ENCODE peak calls at places on chromosome 5, in seven cellular contexts. O, P, E, C, L, Y and D are unnamed samples.

GRCh38 chr5:181189962-181190710 is 14.9 kb downstream of the TRIM7 start:
- DNase-seq in L (peak), P (peak), C (no peak), Y (no peak), E (peak), O (peak), D (peak)

GRCh38 chr5:178150977-178151734 is 2.5 kb downstream of the NHP2 start:
- DNase-seq in E (peak), C (no peak), Y (no peak), P (no peak), O (no peak), L (peak), D (no peak)

GRCh38 chr5:147534172-147534951 is 24.5 kb upstream of the DPYSL3 start:
- DNase-seq in E (peak), P (no peak), C (no peak), Y (peak), L (no peak), O (no peak), D (no peak)

GRCh38 chr5:42583322-42583721 is 160.1 kb downstream of the GHR start:
- DNase-seq in E (peak), P (peak), C (peak), L (peak), O (peak), Y (peak), D (peak)

GRCh38 chr5:121319292-121319691 is 532.4 kb upstream of the FTMT start:
- DNase-seq in Y (no peak), E (no peak), C (no peak), O (no peak), L (no peak), P (no peak), D (no peak)

GRCh38 chr5:132736853-132737833 is at the start of gene KIF3A:
- DNase-seq in L (peak), Y (peak), C (peak), E (peak), O (peak), P (peak), D (peak)

GRCh38 chr5:865168-865521 is 14.4 kb upstream of the ZDHHC11 start:
- DNase-seq in O (no peak), L (no peak), E (no peak), Y (no peak), P (no peak), C (no peak), D (no peak)

GRCh38 chr5:133741396-133741795 is 129.1 kb upstream of the FSTL4 start:
- DNase-seq in Y (no peak), E (no peak), P (no peak), L (no peak), C (no peak), O (no peak), D (no peak)

GRCh38 chr5:58240286-58240685 is 219.6 kb downstream of the PLK2 start:
- DNase-seq in O (no peak), Y (peak), L (no peak), E (peak), C (no peak), P (no peak), D (no peak)

GRCh38 chr5:175663191-175664184 is 5.6 kb downstream of the HRH2 start:
- DNase-seq in O (no peak), P (no peak), E (no peak), L (no peak), Y (no peak), C (no peak), D (peak)

GRCh38 chr5:36531401-36531800 is 75.0 kb upstream of the SLC1A3 start:
- DNase-seq in P (no peak), O (no peak), C (no peak), E (no peak), Y (no peak), L (no peak), D (no peak)

GRCh38 chr5:42235837-42236236 is 187.4 kb upstream of the GHR start:
- DNase-seq in Y (no peak), C (no peak), O (no peak), L (no peak), E (no peak), P (no peak), D (no peak)

GRCh38 chr5:71976449-71976848 is 130.8 kb upstream of the MAP1B start:
- DNase-seq in Y (no peak), L (no peak), O (no peak), E (no peak), C (no peak), P (no peak), D (no peak)

GRCh38 chr5:121741156-121741555 is 110.5 kb upstream of the FTMT start:
- DNase-seq in Y (no peak), P (no peak), E (no peak), L (no peak), O (no peak), C (no peak), D (no peak)

GRCh38 chr5:53261245-53261644 is 151.7 kb upstream of the MOCS2 start:
- DNase-seq in E (peak), Y (no peak), C (no peak), P (no peak), L (no peak), O (no peak), D (no peak)

GRCh38 chr5:140642718-140643117 is 3.5 kb downstream of the TMCO6 start:
- DNase-seq in E (no peak), P (no peak), L (no peak), C (no peak), O (no peak), Y (peak), D (no peak)

GRCh38 chr5:57598756-57599155 is 116.1 kb upstream of the ACTBL2 start:
- DNase-seq in O (no peak), E (peak), Y (peak), P (no peak), C (no peak), L (no peak), D (no peak)

GRCh38 chr5:124236366-124237231 is 509.8 kb downstream of the ZNF608 start:
- DNase-seq in L (no peak), E (peak), P (no peak), Y (no peak), C (no peak), O (no peak), D (no peak)

GRCh38 chr5:43602818-43603534 is at the start of gene NNT:
- DNase-seq in P (peak), C (peak), Y (peak), E (peak), O (peak), L (peak), D (peak)

GRCh38 chr5:160469156-160470144 is 47.8 kb downstream of the PTTG1 start:
- DNase-seq in O (no peak), P (no peak), Y (no peak), L (no peak), C (no peak), E (no peak), D (no peak)

GRCh38 chr5:180291943-180292831 is at the start of gene MAPK9:
- DNase-seq in O (peak), Y (peak), P (peak), C (peak), E (peak), L (peak), D (peak)

GRCh38 chr5:32601623-32602295 is 16.4 kb downstream of the SUB1 start:
- DNase-seq in Y (no peak), P (no peak), E (no peak), L (no peak), C (no peak), O (no peak), D (no peak)

GRCh38 chr5:73031839-73032238 is 76.0 kb downstream of the FCHO2 start:
- DNase-seq in L (no peak), O (no peak), C (no peak), E (peak), P (peak), Y (peak), D (peak)

GRCh38 chr5:15752886-15753285 is 252.9 kb downstream of the FBXL7 start:
- DNase-seq in L (no peak), P (no peak), Y (peak), C (peak), E (peak), O (no peak), D (no peak)

GRCh38 chr5:88964831-88965230 is 81.8 kb upstream of the MEF2C start:
- DNase-seq in L (no peak), O (no peak), E (no peak), P (no peak), C (no peak), Y (no peak), D (no peak)

GRCh38 chr5:141360685-141361084 is 891 bp downstream of the PCDHGB2 start:
- DNase-seq in P (no peak), C (no peak), O (no peak), Y (no peak), L (no peak), E (no peak), D (no peak)

GRCh38 chr5:133257977-133258376 is 206.2 kb downstream of the HSPA4 start:
- DNase-seq in L (no peak), P (no peak), Y (no peak), C (no peak), E (no peak), O (no peak), D (no peak)

GRCh38 chr5:105146867-105147266 is 1584.3 kb upstream of the NUDT12 start:
- DNase-seq in C (no peak), L (no peak), P (no peak), O (no peak), Y (no peak), E (peak), D (no peak)

GRCh38 chr5:128645582-128645981 is 107.5 kb upstream of the FBN2 start:
- DNase-seq in C (no peak), L (no peak), E (no peak), Y (no peak), P (no peak), O (no peak), D (no peak)

GRCh38 chr5:91283326-91283725 is 99.8 kb downstream of the ARRDC3 start:
- DNase-seq in C (no peak), Y (no peak), O (no peak), L (no peak), P (no peak), E (no peak), D (no peak)

GRCh38 chr5:98568336-98568735 is 205.1 kb upstream of the RGMB start:
- DNase-seq in P (no peak), C (no peak), E (no peak), O (no peak), Y (no peak), L (no peak), D (no peak)

GRCh38 chr5:50966986-50967385 is 300.5 kb downstream of the PARP8 start:
- DNase-seq in E (peak), P (no peak), C (no peak), L (no peak), Y (no peak), O (no peak), D (no peak)
- H3K4me3 ChIP-seq in E (peak), P (no peak), C (peak), L (peak), Y (no peak), O (no peak), D (peak)

GRCh38 chr5:96819806-96820205 is 12.1 kb upstream of the ERAP1 start:
- DNase-seq in C (no peak), E (no peak), P (no peak), Y (no peak), O (no peak), L (no peak), D (no peak)

GRCh38 chr5:96816430-96816939 is 8.7 kb upstream of the ERAP1 start:
- DNase-seq in P (no peak), Y (no peak), E (no peak), O (peak), L (no peak), C (no peak), D (no peak)

GRCh38 chr5:96817496-96817895 is 9.8 kb upstream of the ERAP1 start:
- DNase-seq in L (no peak), Y (no peak), O (no peak), E (no peak), P (no peak), C (no peak), D (no peak)

GRCh38 chr5:96812851-96813250 is 5.1 kb upstream of the ERAP1 start:
- DNase-seq in O (no peak), L (no peak), E (no peak), Y (no peak), P (no peak), C (no peak), D (no peak)

DNA sequence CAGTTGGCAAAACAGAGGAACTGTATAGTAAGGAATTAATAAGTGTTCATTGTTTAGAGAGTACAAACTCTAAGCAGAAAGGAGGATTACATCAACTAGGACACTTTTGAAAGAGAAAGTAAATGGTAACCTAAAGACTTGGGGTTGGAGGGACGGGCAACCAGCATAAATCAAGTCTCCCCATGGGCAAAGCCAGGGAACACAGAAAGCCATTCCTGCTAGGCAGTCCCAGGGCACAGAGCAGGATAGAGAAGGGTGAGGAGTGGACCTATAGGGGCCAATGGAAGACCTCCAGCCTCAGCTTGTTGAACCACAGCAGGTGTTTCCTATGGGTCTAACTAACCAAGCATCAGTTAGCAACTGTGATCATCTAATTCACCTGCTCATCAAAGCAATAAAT is 9.2 kb upstream of the ERAP1 start:
- DNase-seq in Y (no peak), C (no peak), P (no peak), E (no peak), O (no peak), L (no peak), D (no peak)
- H3K4me3 ChIP-seq in Y (no peak), C (no peak), P (no peak), E (no peak), O (no peak), L (no peak), D (no peak)

DNA sequence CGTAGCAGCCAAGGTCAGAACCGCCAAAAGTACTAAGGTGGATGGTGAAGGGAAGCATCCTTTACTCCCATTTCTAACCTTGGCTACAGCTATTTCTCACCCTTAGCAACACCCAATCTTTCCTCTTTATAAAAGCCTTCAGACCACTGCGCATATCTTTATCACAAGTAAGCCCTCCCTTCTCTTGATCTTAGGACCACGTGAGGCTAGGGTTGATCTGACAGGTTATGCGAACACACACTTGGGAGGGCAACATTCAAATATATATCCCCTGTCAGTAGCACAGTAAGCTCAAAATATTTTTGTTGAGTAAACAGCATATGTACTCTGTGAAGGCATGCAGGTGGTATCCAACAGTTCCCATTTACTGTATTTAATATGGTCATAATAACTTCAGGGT is 1.5 kb downstream of the ARSB start:
- DNase-seq in C (no peak), P (no peak), Y (no peak), E (no peak), L (peak), O (no peak), D (no peak)
- H3K4me3 ChIP-seq in C (peak), P (peak), Y (peak), E (peak), L (peak), O (no peak), D (peak)

GRCh38 chr5:150497989-150498317 is 10.0 kb upstream of the NDST1 start:
- DNase-seq in O (no peak), Y (no peak), C (no peak), P (no peak), L (no peak), E (no peak), D (no peak)

GRCh38 chr5:150497274-150497988 is 10.5 kb upstream of the NDST1 start:
- DNase-seq in C (peak), O (no peak), L (no peak), Y (peak), P (peak), E (peak), D (peak)

GRCh38 chr5:150498971-150499370 is 9.0 kb upstream of the NDST1 start:
- DNase-seq in P (no peak), Y (no peak), C (no peak), L (no peak), O (no peak), E (no peak), D (no peak)

GRCh38 chr5:150499437-150499956 is 8.4 kb upstream of the NDST1 start:
- DNase-seq in Y (no peak), O (no peak), P (no peak), L (peak), C (no peak), E (no peak), D (no peak)

GRCh38 chr5:150498501-150498900 is 9.4 kb upstream of the NDST1 start:
- DNase-seq in E (no peak), P (peak), O (no peak), C (no peak), L (peak), Y (no peak), D (no peak)
- H3K4me3 ChIP-seq in E (peak), P (no peak), O (no peak), C (no peak), L (peak), Y (no peak), D (no peak)

GRCh38 chr5:117893211-117893610 is 1095.1 kb downstream of the DTWD2 start:
- DNase-seq in C (no peak), E (no peak), O (no peak), P (no peak), Y (peak), L (no peak), D (no peak)

GRCh38 chr5:117892360-117892759 is 1096.0 kb downstream of the DTWD2 start:
- DNase-seq in L (no peak), C (no peak), P (no peak), O (no peak), Y (no peak), E (no peak), D (no peak)

GRCh38 chr5:117889592-117889991 is 1098.8 kb downstream of the DTWD2 start:
- DNase-seq in E (peak), P (no peak), L (no peak), Y (peak), O (no peak), C (no peak), D (no peak)

GRCh38 chr5:117888688-117889087 is 1099.7 kb downstream of the DTWD2 start:
- DNase-seq in C (no peak), L (no peak), Y (peak), E (peak), O (no peak), P (no peak), D (no peak)
- H3K4me3 ChIP-seq in C (peak), L (no peak), Y (peak), E (peak), O (no peak), P (no peak), D (peak)

DNA sequence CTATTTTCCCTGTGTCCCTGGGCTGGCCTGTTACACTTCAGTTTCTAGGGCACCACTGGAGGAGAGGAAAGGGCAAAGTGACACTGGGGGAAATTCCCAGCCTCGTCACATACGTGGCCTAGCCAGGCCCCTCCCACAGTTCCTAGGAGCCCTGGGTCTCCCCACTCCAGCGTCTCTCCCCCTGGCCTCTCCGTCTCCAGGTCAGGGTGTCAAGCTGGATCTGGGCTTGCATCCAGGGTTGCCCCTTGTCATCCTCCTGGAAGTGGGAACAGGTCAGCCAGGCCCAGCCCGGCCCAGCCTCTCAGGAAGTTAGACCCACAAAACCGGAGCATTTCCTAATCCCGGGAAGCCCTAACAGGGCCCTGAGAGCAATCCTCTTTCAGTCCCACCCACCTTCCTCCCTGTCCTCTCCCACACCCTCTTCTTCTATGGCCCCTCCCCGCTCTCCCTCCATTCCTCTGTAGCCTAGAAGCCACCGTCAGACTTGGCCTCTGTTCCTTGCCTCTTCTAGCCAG is 4.7 kb upstream of the TNIP1 start:
- DNase-seq in C (no peak), P (no peak), Y (peak), E (peak), O (peak), L (no peak), D (peak)
- H3K4me3 ChIP-seq in C (no peak), P (no peak), Y (no peak), E (no peak), O (no peak), L (no peak), D (no peak)

DNA sequence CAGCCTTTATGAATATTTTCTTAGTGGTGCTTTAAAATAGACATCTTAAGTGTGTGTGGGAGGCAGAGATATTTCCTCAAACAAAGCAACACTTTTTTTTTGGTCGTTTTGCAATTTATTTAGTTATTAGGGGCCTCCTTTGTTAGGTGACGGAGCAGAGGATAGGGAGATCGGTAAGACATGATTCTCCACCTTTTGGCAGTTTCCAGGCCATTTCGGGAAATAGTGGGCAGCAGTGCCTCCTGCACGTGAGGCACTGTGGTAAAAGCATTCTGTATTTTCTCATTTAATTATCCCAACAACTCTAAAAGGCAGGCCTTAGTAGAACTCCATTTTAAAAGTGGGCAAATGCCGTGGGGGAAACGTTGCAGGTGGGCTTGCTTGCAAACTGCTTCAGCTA is 1.9 kb downstream of the OCLN start:
- DNase-seq in Y (no peak), P (no peak), L (peak), O (no peak), C (no peak), E (no peak), D (no peak)
- H3K4me3 ChIP-seq in Y (no peak), P (peak), L (peak), O (no peak), C (no peak), E (no peak), D (peak)